ENCODE peak calls at places on chromosomes 4 and X, in five cellular contexts. K is GM12865, H is upper lobe of left lung, F is SK-N-SH, N is ascending aorta. M is an unnamed sample.

GRCh38 chrX:53250556-53250955 is 25.5 kb upstream of the KDM5C start:
- DNase-seq in K (no peak), F (no peak), H (peak; percentile 57), N (no peak), M (no peak)

GRCh38 chr4:173545440-173545839 is 15.4 kb upstream of the HAND2 start:
- DNase-seq in H (no peak), K (no peak), N (no peak), F (no peak), M (no peak)

GRCh38 chrX:150869450-150869849 is 29.0 kb downstream of the CD99L2 start:
- DNase-seq in H (no peak), F (no peak), K (peak; percentile 65), N (no peak), M (no peak)

GRCh38 chr4:31538877-31539276 is 818.7 kb downstream of the PCDH7 start:
- DNase-seq in K (no peak), N (no peak), H (no peak), F (no peak), M (no peak)

GRCh38 chrX:139965421-139965820 is at the start of gene CXorf66:
- DNase-seq in K (no peak), F (no peak), N (no peak), H (no peak), M (no peak)

GRCh38 chr4:107699466-107700206 is 20.4 kb downstream of the PAPSS1 start:
- DNase-seq in N (no peak), H (no peak), F (no peak), K (no peak), M (no peak)

GRCh38 chrX:66625525-66625924 is 13.4 kb downstream of the EDA2R start:
- DNase-seq in H (no peak), F (no peak), K (peak; percentile 68), N (no peak), M (no peak)

GRCh38 chrX:104707042-104707441 is 141.0 kb downstream of the IL1RAPL2 start:
- DNase-seq in F (no peak), N (no peak), K (no peak), H (no peak), M (no peak)

GRCh38 chrX:20585782-20586181 is 319.1 kb upstream of the RPS6KA3 start:
- DNase-seq in H (no peak), F (no peak), K (no peak), N (no peak), M (no peak)

GRCh38 chr4:108031427-108032083 is 41.9 kb downstream of the HADH start:
- DNase-seq in F (no peak), H (no peak), N (no peak), K (no peak), M (no peak)

GRCh38 chr4:48681856-48682255 is 98.2 kb downstream of the FRYL start:
- DNase-seq in N (no peak), H (no peak), K (peak; percentile 49), F (no peak), M (no peak)

GRCh38 chrX:34849371-34849770 is 93.2 kb upstream of the FAM47B start:
- DNase-seq in K (no peak), H (no peak), F (no peak), N (no peak), M (no peak)

GRCh38 chrX:140723251-140723650 is 13.7 kb downstream of the LINC00632 start:
- DNase-seq in N (no peak), K (no peak), H (no peak), F (no peak), M (no peak)

GRCh38 chr4:140289486-140289885 is 84.0 kb upstream of the SCOC start:
- DNase-seq in H (no peak), K (no peak), N (no peak), F (no peak), M (no peak)

GRCh38 chr4:160826339-160826679 is 1337.5 kb downstream of the FSTL5 start:
- DNase-seq in N (no peak), H (no peak), K (peak; percentile 6), F (no peak), M (no peak)

GRCh38 chrX:54785901-54786300 is 12.2 kb downstream of the ITIH6 start:
- DNase-seq in N (no peak), K (peak; percentile 43), F (no peak), H (no peak), M (no peak)

GRCh38 chrX:54788446-54788845 is 9.6 kb downstream of the ITIH6 start:
- DNase-seq in N (no peak), K (no peak), H (no peak), F (no peak), M (no peak)

DNA sequence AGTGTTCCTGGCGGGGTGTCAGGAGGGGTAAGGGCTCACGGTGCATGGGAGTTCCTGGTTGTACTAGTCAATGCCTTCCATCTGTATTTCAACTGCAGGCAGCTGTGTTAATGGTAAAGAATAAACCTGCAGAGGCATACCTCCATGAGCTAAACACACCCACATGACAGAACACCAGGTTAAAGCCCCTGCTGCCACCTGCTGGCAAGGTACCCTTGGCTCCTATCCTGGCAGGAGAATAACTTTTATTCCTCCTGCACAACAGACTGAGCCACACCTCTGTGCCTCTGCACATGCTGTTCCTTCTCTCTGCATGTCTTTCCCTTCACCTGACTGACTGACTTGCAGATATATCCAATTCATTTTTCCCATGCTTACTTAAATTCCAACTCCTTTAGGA is 11.1 kb downstream of the ITIH6 start:
- DNase-seq in K (peak; percentile 36), F (no peak), N (no peak), H (no peak), M (no peak)
- TF ChIP-seq CTCF in K (peak; percentile 35), F (no peak), N (no peak), H (peak; percentile 5), M (no peak)

DNA sequence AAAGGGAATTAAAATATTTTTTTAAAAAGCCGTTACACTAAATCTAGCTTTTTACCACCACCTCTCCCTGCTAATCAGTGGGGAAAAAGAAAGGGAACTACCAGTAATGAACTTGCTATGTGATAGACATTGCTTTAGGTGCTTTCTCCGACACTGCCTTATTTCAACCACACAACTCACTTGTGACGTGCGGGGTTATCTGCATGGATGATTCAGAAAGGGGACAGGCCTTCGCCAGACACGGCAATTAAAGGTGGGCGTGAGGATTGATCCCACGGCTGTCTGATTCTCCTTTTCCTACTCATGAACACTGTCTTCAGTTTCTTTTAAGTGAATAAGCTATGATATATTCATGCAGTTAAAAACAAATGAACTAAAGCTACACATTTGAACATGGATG is 882 bp upstream of the CXCR3 start:
- DNase-seq in K (peak; percentile 67), H (no peak), F (no peak), N (peak; percentile 48), M (no peak)
- TF ChIP-seq CTCF in K (no peak), H (no peak), F (no peak), N (no peak), M (no peak)

DNA sequence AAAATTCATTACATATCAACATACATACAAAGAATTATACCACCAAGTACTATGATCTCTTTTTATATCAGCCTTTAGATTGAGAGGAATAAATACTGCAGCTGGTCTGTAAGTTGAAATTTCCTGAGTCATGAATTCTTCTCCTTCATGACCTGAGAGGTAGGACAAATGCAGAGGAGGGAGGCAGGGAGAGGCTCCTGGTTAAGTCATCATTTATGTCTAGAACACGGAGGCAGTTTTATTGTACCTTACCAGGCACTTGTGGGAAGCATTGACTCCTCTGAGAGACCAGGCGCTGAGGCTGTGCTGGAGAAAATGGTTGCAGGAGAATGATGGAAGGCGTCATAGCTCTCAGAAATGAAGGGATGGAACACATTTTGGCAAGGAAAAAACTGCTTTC is 12.5 kb upstream of the CASK start:
- DNase-seq in K (no peak), N (no peak), F (no peak), H (no peak), M (no peak)
- TF ChIP-seq CTCF in K (no peak), N (no peak), F (no peak), H (no peak), M (no peak)

DNA sequence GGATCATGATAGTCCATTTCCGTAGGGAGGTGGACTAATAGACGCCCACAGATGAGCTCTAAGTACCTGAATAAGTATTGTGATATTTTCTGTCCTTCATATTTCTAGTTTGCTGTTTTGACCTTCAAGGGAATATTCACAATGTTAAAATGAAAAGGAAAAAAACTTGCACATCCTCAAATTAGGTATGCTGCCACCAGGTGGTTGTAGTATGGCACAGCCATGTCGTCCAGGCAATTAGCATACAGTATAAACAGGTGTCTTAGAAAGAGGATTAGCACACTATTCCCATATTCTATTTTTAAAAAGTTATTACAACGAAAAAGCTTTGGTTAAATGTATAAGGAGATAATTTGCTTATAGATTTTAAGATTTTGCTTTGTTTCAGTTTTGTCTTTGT is 802.0 kb downstream of the RPA4 start:
- DNase-seq in F (peak; percentile 41), K (peak; percentile 30), N (no peak), H (no peak), M (no peak)
- TF ChIP-seq CTCF in F (peak; percentile 76), K (peak; percentile 52), N (peak; percentile 10), H (peak; percentile 38), M (peak; percentile 44)

DNA sequence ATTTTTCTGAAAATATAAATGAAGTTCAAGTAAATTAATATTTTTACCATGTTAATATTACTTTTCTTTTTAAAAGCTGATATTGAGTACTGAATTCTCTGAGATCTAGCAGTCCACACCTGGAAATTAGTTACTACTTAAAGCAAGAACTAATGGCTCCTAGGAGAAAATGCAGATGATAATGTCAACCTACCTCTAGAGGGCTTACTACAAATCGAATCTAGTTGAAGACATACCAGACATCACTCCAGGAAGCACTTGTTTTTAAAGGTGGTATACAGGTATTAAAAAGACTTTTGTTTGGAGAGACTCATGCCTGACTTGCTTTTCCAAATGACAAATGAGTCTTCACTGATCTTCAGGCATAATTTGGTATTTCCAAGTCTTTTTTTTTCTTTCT is 516.4 kb upstream of the BOD1L1 start:
- DNase-seq in K (peak; percentile 11), N (no peak), F (no peak), H (no peak), M (no peak)
- TF ChIP-seq CTCF in K (peak; percentile 2), N (no peak), F (peak; percentile 24), H (no peak), M (no peak)

DNA sequence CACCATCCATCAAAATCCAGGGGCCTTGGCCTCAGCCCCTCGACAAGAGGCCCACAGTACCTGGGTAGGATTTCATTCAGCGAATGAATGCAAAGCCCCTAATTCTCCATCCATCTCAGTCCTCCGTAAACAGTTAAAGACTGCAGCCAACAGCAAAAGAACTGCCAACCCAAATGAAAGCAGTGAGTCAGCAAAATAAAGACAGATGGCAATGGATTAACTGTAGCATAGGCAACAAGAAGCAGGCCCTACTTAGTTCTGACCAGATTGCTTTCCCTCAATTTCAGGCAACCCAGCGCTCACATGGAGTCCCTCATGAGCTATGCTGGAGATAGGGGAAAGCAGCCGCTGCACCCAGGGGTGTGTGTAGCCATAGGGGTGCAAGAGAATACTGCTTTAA is 21.4 kb downstream of the PLAC1 start:
- DNase-seq in K (no peak), H (no peak), F (no peak), N (no peak), M (no peak)
- TF ChIP-seq CTCF in K (no peak), H (no peak), F (no peak), N (no peak), M (no peak)

M was measured in esophagus muscularis mucosa.